ENCODE peak calls at places on chromosomes 13 and 19, in ten cellular contexts. I is heart right ventricle; T is tibial artery; Z is HCT116; H is cardiac muscle cell; X is effector memory CD4-positive, alpha-beta T cell; W is uterus; Q is psoas muscle; E is ascending aorta; J is adipocyte. A is an unnamed sample.

GRCh38 chr13:66492479-66492878 is 737.7 kb downstream of the PCDH9 start:
- DNase-seq in I (no peak), Q (no peak), W (no peak), J (no peak), H (no peak), T (no peak), X (no peak), Z (peak; percentile 10), E (no peak), A (no peak)

GRCh38 chr13:40275636-40276035 is 390.8 kb downstream of the FOXO1 start:
- DNase-seq in E (no peak), Q (no peak), T (no peak), I (no peak), J (no peak), H (peak; percentile 32), W (no peak), Z (no peak), X (no peak), A (no peak)

GRCh38 chr19:12940897-12941296 is 2.5 kb downstream of the CALR start:
- DNase-seq in X (no peak), Z (no peak), W (no peak), E (no peak), T (no peak), H (no peak), Q (no peak), I (no peak), J (no peak), A (no peak)

GRCh38 chr13:97295279-97296182 is 73.4 kb downstream of the MBNL2 start:
- DNase-seq in J (peak; percentile 55), I (no peak), T (no peak), W (no peak), Q (no peak), H (peak; percentile 55), E (no peak), X (no peak), Z (no peak), A (no peak)

GRCh38 chr13:35549481-35549880 is 73.0 kb upstream of the MAB21L1 start:
- DNase-seq in H (peak; percentile 77), J (peak; percentile 83), Q (no peak), Z (no peak), I (no peak), X (no peak), T (no peak), E (no peak), W (no peak), A (no peak)

GRCh38 chr13:41533266-41533665 is 75.9 kb downstream of the RGCC start:
- DNase-seq in W (no peak), E (no peak), Z (no peak), Q (no peak), H (no peak), T (no peak), I (no peak), J (no peak), X (no peak), A (no peak)

GRCh38 chr13:61728468-61728867 is 312.8 kb upstream of the PCDH20 start:
- DNase-seq in W (no peak), J (no peak), E (no peak), H (peak; percentile 71), Q (no peak), X (no peak), Z (no peak), T (no peak), I (no peak), A (no peak)

GRCh38 chr19:5134683-5135082 is 165.8 kb downstream of the KDM4B start:
- DNase-seq in J (no peak), Z (no peak), W (no peak), H (no peak), I (no peak), E (no peak), T (no peak), X (no peak), Q (no peak), A (no peak)

GRCh38 chr13:110683921-110684320 is 22.0 kb downstream of the CARS2 start:
- DNase-seq in E (no peak), W (no peak), H (no peak), J (no peak), X (no peak), Z (no peak), T (no peak), I (no peak), Q (no peak), A (no peak)

GRCh38 chr13:110682746-110683145 is 23.2 kb downstream of the CARS2 start:
- DNase-seq in Z (no peak), W (no peak), I (no peak), Q (no peak), T (no peak), H (no peak), E (no peak), J (no peak), X (no peak), A (no peak)

GRCh38 chr13:110680852-110681251 is 25.1 kb downstream of the CARS2 start:
- DNase-seq in H (no peak), W (no peak), I (no peak), T (no peak), E (no peak), Z (peak; percentile 10), J (peak; percentile 49), Q (no peak), X (no peak), A (no peak)

GRCh38 chr13:110683203-110683883 is 22.6 kb downstream of the CARS2 start:
- DNase-seq in Q (no peak), E (no peak), J (peak; percentile 52), Z (peak; percentile 8), I (no peak), W (no peak), X (no peak), T (no peak), H (peak; percentile 28), A (no peak)

GRCh38 chr13:110681868-110682550 is 23.9 kb downstream of the CARS2 start:
- DNase-seq in E (no peak), J (no peak), I (no peak), T (no peak), Q (no peak), H (no peak), Z (no peak), W (no peak), X (no peak), A (no peak)
- H3K36me3 ChIP-seq in E (peaks cover 62% of the 10 kb centered on the region), J (peaks cover 86% of the 10 kb centered on the region), I (no peaks in the 10 kb centered on the region), T (peaks cover 62% of the 10 kb centered on the region), Q (peaks cover 84% of the 10 kb centered on the region), H (peaks cover 35% of the 10 kb centered on the region), Z (peaks cover 36% of the 10 kb centered on the region), W (no peaks in the 10 kb centered on the region), X (peaks cover 57% of the 10 kb centered on the region), A (no peaks in the 10 kb centered on the region)

GRCh38 chr19:7943444-7944176 is at the start of gene TIMM44:
- DNase-seq in Z (peak; percentile 99), Q (peak; percentile 100), W (peak; percentile 99), H (peak; percentile 100), J (peak; percentile 100), T (peak; percentile 100), I (peak; percentile 98), X (peak; percentile 98), E (peak; percentile 98), A (peak; percentile 99)

GRCh38 chr19:7942981-7943443 is 454 bp downstream of the TIMM44 start:
- DNase-seq in J (peak; percentile 34), H (peak; percentile 13), I (no peak), Q (no peak), E (no peak), X (no peak), Z (no peak), W (no peak), T (no peak), A (no peak)

GRCh38 chr19:7940841-7941240 is 2.6 kb downstream of the TIMM44 start:
- DNase-seq in J (no peak), Z (no peak), T (no peak), W (no peak), E (no peak), Q (peak; percentile 40), X (no peak), H (no peak), I (no peak), A (no peak)

GRCh38 chr19:7944177-7944761 is 803 bp upstream of the TIMM44 start:
- DNase-seq in Z (peak; percentile 85), X (peak; percentile 65), J (peak; percentile 98), T (peak; percentile 89), E (peak; percentile 57), W (peak; percentile 90), H (peak; percentile 97), I (peak; percentile 80), Q (peak; percentile 91), A (peak; percentile 89)

DNA sequence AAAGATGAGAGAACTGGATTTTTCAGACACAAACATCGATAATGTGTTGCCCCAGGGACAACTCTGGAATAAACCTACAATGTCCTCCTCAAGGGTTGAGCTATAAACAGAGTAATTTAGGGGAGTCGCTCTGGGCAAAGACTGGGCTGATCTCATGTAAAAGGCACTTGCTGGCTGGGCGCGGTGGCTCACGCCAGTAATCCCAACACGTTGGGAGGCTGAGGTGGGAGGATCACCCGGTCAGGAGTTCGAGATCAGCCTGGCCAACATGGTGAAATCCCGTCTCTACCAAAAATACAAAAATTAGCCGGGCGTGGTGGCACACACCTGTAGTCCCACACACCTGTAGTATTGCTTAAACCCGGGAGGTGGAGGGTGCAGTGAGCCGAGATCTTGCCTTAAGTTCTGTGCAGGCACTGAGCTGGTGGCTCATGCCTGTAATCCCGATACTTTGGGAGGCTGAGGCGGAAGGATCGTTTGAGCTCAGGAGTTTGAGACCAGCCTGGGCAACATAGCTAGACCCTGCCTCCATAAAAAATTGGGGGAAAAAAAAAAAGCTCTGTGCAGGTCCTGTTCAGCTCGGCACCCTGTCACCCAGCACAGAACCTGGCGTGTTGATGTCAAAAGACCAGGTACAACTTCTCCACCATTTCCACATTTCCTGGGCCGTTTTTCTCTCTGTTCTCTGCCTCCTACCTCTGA is 1.4 kb downstream of the TIMM44 start:
- DNase-seq in E (no peak), T (no peak), H (no peak), J (no peak), Z (no peak), Q (no peak), I (no peak), X (no peak), W (no peak), A (no peak)
- H3K4me3 ChIP-seq in E (peak overlapping the region; percentile 58), T (peak overlapping the region; percentile 82), H (no peak overlapping the region), J (peak overlapping the region; percentile 90), Z (peak overlapping the region; percentile 96), Q (peak overlapping the region; percentile 99), I (peak overlapping the region; percentile 84), X (no peak overlapping the region), W (no peak overlapping the region), A (no peak overlapping the region)

GRCh38 chr19:19487077-19488040 is 28.0 kb downstream of the TSSK6 start:
- DNase-seq in Q (peak; percentile 43), Z (no peak), E (no peak), H (no peak), W (no peak), X (no peak), T (no peak), J (no peak), I (no peak), A (no peak)

GRCh38 chr19:19490247-19490968 is 24.9 kb downstream of the TSSK6 start:
- DNase-seq in Z (peak; percentile 56), Q (peak; percentile 85), I (peak; percentile 57), E (peak; percentile 25), X (peak; percentile 60), W (peak; percentile 82), H (peak; percentile 89), J (peak; percentile 92), T (peak; percentile 88), A (peak; percentile 89)

GRCh38 chr19:19489804-19490204 is 25.5 kb downstream of the TSSK6 start:
- DNase-seq in T (no peak), Z (no peak), W (no peak), X (no peak), E (no peak), I (no peak), J (no peak), H (no peak), Q (peak; percentile 61), A (peak; percentile 61)

GRCh38 chr19:19488041-19488874 is 27.1 kb downstream of the TSSK6 start:
- DNase-seq in X (no peak), I (no peak), Q (peak; percentile 59), W (peak; percentile 39), J (no peak), H (peak; percentile 45), E (no peak), T (no peak), Z (no peak), A (peak; percentile 71)

GRCh38 chr19:19488875-19489690 is 26.3 kb downstream of the TSSK6 start:
- DNase-seq in I (peak; percentile 61), Q (peak; percentile 88), X (peak; percentile 88), T (peak; percentile 93), W (peak; percentile 76), J (peak; percentile 90), H (peak; percentile 96), Z (peak; percentile 89), E (peak; percentile 76), A (peak; percentile 88)
- H3K36me3 ChIP-seq in I (no peaks in the 10 kb centered on the region), Q (peaks cover 17% of the 10 kb centered on the region), X (peaks cover 18% of the 10 kb centered on the region), T (peaks cover 19% of the 10 kb centered on the region), W (no peaks in the 10 kb centered on the region), J (peaks cover 18% of the 10 kb centered on the region), H (peaks cover 4% of the 10 kb centered on the region), Z (peaks cover 13% of the 10 kb centered on the region), E (peaks cover 19% of the 10 kb centered on the region), A (no peaks in the 10 kb centered on the region)

GRCh38 chr19:1156830-1157615 is 17.0 kb downstream of the SBNO2 start:
- DNase-seq in J (no peak), T (no peak), I (no peak), H (no peak), E (no peak), Q (peak; percentile 63), X (no peak), W (peak; percentile 46), Z (no peak), A (no peak)

GRCh38 chr19:1156305-1156801 is 17.7 kb downstream of the SBNO2 start:
- DNase-seq in T (no peak), X (no peak), Q (peak; percentile 68), E (no peak), I (no peak), W (peak; percentile 44), Z (no peak), H (peak; percentile 48), J (no peak), A (peak; percentile 64)

GRCh38 chr19:1155352-1156304 is 18.4 kb downstream of the SBNO2 start:
- DNase-seq in Z (no peak), T (no peak), J (no peak), E (no peak), Q (no peak), H (peak; percentile 53), W (peak; percentile 45), X (no peak), I (no peak), A (peak; percentile 56)

GRCh38 chr19:1153891-1154730 is 20.0 kb downstream of the SBNO2 start:
- DNase-seq in T (no peak), J (no peak), W (peak; percentile 34), Z (no peak), E (no peak), I (no peak), Q (peak; percentile 61), H (no peak), X (no peak), A (no peak)

GRCh38 chr19:1154731-1155351 is 19.2 kb downstream of the SBNO2 start:
- DNase-seq in W (peak; percentile 90), Z (no peak), I (peak; percentile 85), X (no peak), Q (peak; percentile 96), T (peak; percentile 95), E (peak; percentile 76), J (peak; percentile 97), H (peak; percentile 96), A (peak; percentile 84)
- H3K4me3 ChIP-seq in W (peak overlapping the region; percentile 1), Z (no peak overlapping the region), I (peak overlapping the region; percentile 8), X (no peak overlapping the region), Q (peak overlapping the region; percentile 52), T (peak overlapping the region; percentile 1), E (peak overlapping the region; percentile 34), J (peak overlapping the region; percentile 77), H (no peak overlapping the region), A (no peak overlapping the region)

A was measured in mucosa of descending colon.